ENCODE peak calls at places on chromosomes 7 and 10, in eight cellular contexts. Y is globus pallidus, M is NCI-H1436 treated with DMSO at 0.1 percent for 48 hours, W is mucosa of descending colon, G is GOT3, A is RWPE1, C is endodermal cell, Q is PC-9. F is an unnamed sample.

GRCh38 chr10:974038-974784 is 14.0 kb upstream of the GTPBP4 start:
- DNase-seq in Y (no peak), M (no peak), W (no peak), G (no peak), A (no peak), C (peak), Q (no peak), F (no peak)

GRCh38 chr10:127145173-127145572 is 51.2 kb downstream of the INSYN2A start:
- DNase-seq in Y (no peak), M (no peak), W (no peak), G (no peak), A (peak), C (no peak), Q (no peak), F (no peak)

GRCh38 chr10:130044067-130045061 is 66.3 kb downstream of the C10orf143 start:
- DNase-seq in Y (no peak), M (no peak), W (peak), G (no peak), A (no peak), C (no peak), Q (no peak), F (no peak)

GRCh38 chr7:46152671-46153070 is 231.6 kb upstream of the IGFBP3 start:
- DNase-seq in Y (no peak), M (no peak), W (no peak), G (no peak), A (no peak), C (peak), Q (peak), F (no peak)

GRCh38 chr10:22002531-22003110 is 909 bp downstream of the DNAJC1 start:
- DNase-seq in Y (no peak), M (no peak), W (no peak), G (no peak), A (peak), C (no peak), Q (peak), F (peak)

GRCh38 chr10:69439813-69440506 is 11.3 kb upstream of the TSPAN15 start:
- DNase-seq in Y (no peak), M (no peak), W (peak), G (no peak), A (peak), C (no peak), Q (peak), F (no peak)

GRCh38 chr10:22379059-22379458 is 33.8 kb downstream of the SPAG6 start:
- DNase-seq in Y (no peak), M (no peak), W (no peak), G (no peak), A (no peak), C (no peak), Q (no peak), F (no peak)

GRCh38 chr10:11176746-11177145 is 159.1 kb downstream of the CELF2 start:
- DNase-seq in Y (no peak), M (no peak), W (no peak), G (no peak), A (no peak), C (no peak), Q (no peak), F (no peak)

GRCh38 chr7:537911-538634 is 18.4 kb upstream of the PDGFA start:
- DNase-seq in Y (no peak), M (no peak), W (peak), G (peak), A (peak), C (peak), Q (peak), F (peak)

GRCh38 chr10:58326967-58327381 is 7.8 kb upstream of the UBE2D1 start:
- DNase-seq in Y (no peak), M (no peak), W (no peak), G (peak), A (no peak), C (peak), Q (no peak), F (peak)

GRCh38 chr10:70756710-70757360 is 28.3 kb downstream of the TBATA start:
- DNase-seq in Y (no peak), M (no peak), W (no peak), G (no peak), A (no peak), C (no peak), Q (no peak), F (no peak)

GRCh38 chr7:27661776-27662489 is 750 bp downstream of the HIBADH start:
- DNase-seq in Y (peak), M (no peak), W (peak), G (no peak), A (no peak), C (peak), Q (peak), F (peak)

GRCh38 chr7:7566651-7567611 is at the start of gene MIOS:
- DNase-seq in Y (peak), M (no peak), W (peak), G (peak), A (peak), C (peak), Q (peak), F (peak)

GRCh38 chr10:4820804-4821401 is 5.1 kb upstream of the AKR1E2 start:
- DNase-seq in Y (peak), M (no peak), W (no peak), G (no peak), A (no peak), C (no peak), Q (no peak), F (no peak)

GRCh38 chr10:93438796-93439253 is 43.3 kb downstream of the MYOF start:
- DNase-seq in Y (no peak), M (no peak), W (peak), G (no peak), A (peak), C (peak), Q (peak), F (peak)

GRCh38 chr10:67763499-67764011 is 67.6 kb upstream of the CTNNA3 start:
- DNase-seq in Y (peak), M (no peak), W (peak), G (no peak), A (peak), C (peak), Q (peak), F (peak)